ENCODE peak calls at places on chromosomes 13 and 19, in five cellular contexts. R is SK-N-SH, Z is ovary, I is OCI-LY7, A is astrocyte of the spinal cord. D is an unnamed sample.

GRCh38 chr19:9348253-9348652 is 14.6 kb upstream of the ZNF177 start:
- DNase-seq in R (no peak), Z (no peak), I (no peak), A (no peak), D (no peak)

GRCh38 chr19:290539-291521 is at the start of gene PLPP2:
- DNase-seq in R (peak), Z (no peak), I (no peak), A (peak), D (peak)

GRCh38 chr13:39281539-39282150 is 243.4 kb downstream of the NHLRC3 start:
- DNase-seq in R (no peak), Z (no peak), I (no peak), A (no peak), D (no peak)

GRCh38 chr13:33236021-33236420 is 49.5 kb downstream of the STARD13 start:
- DNase-seq in R (no peak), Z (no peak), I (no peak), A (peak), D (no peak)

GRCh38 chr13:39676315-39676876 is 20.9 kb downstream of the COG6 start:
- DNase-seq in R (peak), Z (no peak), I (peak), A (peak), D (peak)

GRCh38 chr13:78601124-78601885 is 2.0 kb downstream of the POU4F1 start:
- DNase-seq in R (peak), Z (no peak), I (no peak), A (no peak), D (peak)

GRCh38 chr19:511101-511841 is 4.0 kb downstream of the TPGS1 start:
- DNase-seq in R (no peak), Z (no peak), I (peak), A (peak), D (peak)

GRCh38 chr19:9727644-9728043 is 40.9 kb downstream of the ZNF846 start:
- DNase-seq in R (no peak), Z (no peak), I (no peak), A (no peak), D (no peak)

GRCh38 chr19:1884291-1884718 is 991 bp downstream of the ABHD17A start:
- DNase-seq in R (no peak), Z (no peak), I (peak), A (no peak), D (no peak)

GRCh38 chr13:27022571-27023311 is 148.9 kb downstream of the USP12 start:
- DNase-seq in R (no peak), Z (no peak), I (no peak), A (peak), D (no peak)

GRCh38 chr13:44293354-44293753 is 80.3 kb upstream of the SERP2 start:
- DNase-seq in R (no peak), Z (no peak), I (no peak), A (no peak), D (no peak)

GRCh38 chr19:54142166-54142780 is 4.7 kb downstream of the CNOT3 start:
- DNase-seq in R (no peak), Z (no peak), I (no peak), A (no peak), D (no peak)

GRCh38 chr13:46295531-46296464 is 84.1 kb downstream of the LRRC63 start:
- DNase-seq in R (no peak), Z (no peak), I (peak), A (peak), D (no peak)

GRCh38 chr19:44684892-44685847 is 13.8 kb upstream of the CEACAM16 start:
- DNase-seq in R (no peak), Z (no peak), I (no peak), A (peak), D (peak)

GRCh38 chr13:45812599-45813372 is 38.8 kb downstream of the SIAH3 start:
- DNase-seq in R (no peak), Z (no peak), I (no peak), A (no peak), D (no peak)

GRCh38 chr13:20703785-20704458 is 423 bp downstream of the IL17D start:
- DNase-seq in R (peak), Z (peak), I (peak), A (peak), D (peak)

GRCh38 chr19:2428756-2429711 is 1.6 kb upstream of the TIMM13 start:
- DNase-seq in R (no peak), Z (no peak), I (no peak), A (no peak), D (no peak)

GRCh38 chr19:49469828-49470614 is 4.0 kb upstream of the FLT3LG start:
- DNase-seq in R (no peak), Z (no peak), I (peak), A (no peak), D (no peak)

GRCh38 chr13:51534075-51534817 is 50.0 kb upstream of the WDFY2 start:
- DNase-seq in R (no peak), Z (no peak), I (no peak), A (no peak), D (no peak)

GRCh38 chr13:40485611-40486517 is 180.6 kb downstream of the FOXO1 start:
- DNase-seq in R (no peak), Z (no peak), I (peak), A (no peak), D (peak)

GRCh38 chr19:1944088-1944915 is 3.3 kb downstream of the CSNK1G2 start:
- DNase-seq in R (no peak), Z (no peak), I (no peak), A (no peak), D (no peak)

GRCh38 chr13:22287343-22287922 is 616.6 kb downstream of the FGF9 start:
- DNase-seq in R (no peak), Z (no peak), I (no peak), A (no peak), D (no peak)

GRCh38 chr19:29266603-29267002 is 53.7 kb upstream of the UQCRFS1 start:
- DNase-seq in R (no peak), Z (no peak), I (no peak), A (no peak), D (no peak)

GRCh38 chr13:90493667-90494066 is 853.8 kb upstream of the MIR17HG start:
- DNase-seq in R (no peak), Z (no peak), I (no peak), A (no peak), D (no peak)

GRCh38 chr19:18292810-18293641 is 11.6 kb upstream of the JUND start:
- DNase-seq in R (peak), Z (peak), I (peak), A (peak), D (peak)

GRCh38 chr13:97411894-97412460 is 22.0 kb upstream of the RAP2A start:
- DNase-seq in R (no peak), Z (no peak), I (no peak), A (no peak), D (no peak)

GRCh38 chr13:38674208-38674607 is 12.7 kb upstream of the FREM2 start:
- DNase-seq in R (no peak), Z (no peak), I (no peak), A (no peak), D (no peak)

GRCh38 chr19:48915757-48916156 is 15.6 kb downstream of the NUCB1 start:
- DNase-seq in R (no peak), Z (no peak), I (no peak), A (no peak), D (no peak)

GRCh38 chr13:33797622-33798021 is 20.3 kb upstream of the RFC3 start:
- DNase-seq in R (no peak), Z (no peak), I (no peak), A (peak), D (no peak)

GRCh38 chr19:10111405-10111811 is at the start of gene P2RY11:
- DNase-seq in R (peak), Z (no peak), I (no peak), A (no peak), D (no peak)

GRCh38 chr13:63110431-63110830 is 1694.8 kb upstream of the PCDH20 start:
- DNase-seq in R (no peak), Z (no peak), I (no peak), A (no peak), D (no peak)

GRCh38 chr13:113124211-113125025 is 1.8 kb downstream of the F10 start:
- DNase-seq in R (no peak), Z (peak), I (no peak), A (no peak), D (no peak)

GRCh38 chr13:113121183-113121927 is 1.2 kb upstream of the F10 start:
- DNase-seq in R (no peak), Z (no peak), I (no peak), A (no peak), D (no peak)

GRCh38 chr13:113121928-113122420 is 625 bp upstream of the F10 start:
- DNase-seq in R (peak), Z (peak), I (no peak), A (no peak), D (no peak)

GRCh38 chr13:113122571-113123225 is at the start of gene F10:
- DNase-seq in R (peak), Z (peak), I (no peak), A (peak), D (peak)

GRCh38 chr13:113123226-113124150 is 889 bp downstream of the F10 start:
- DNase-seq in R (peak), Z (peak), I (no peak), A (no peak), D (no peak)
- TF ChIP-seq CTCF in R (peak), Z (no peak), I (peak), A (peak), D (peak)

DNA sequence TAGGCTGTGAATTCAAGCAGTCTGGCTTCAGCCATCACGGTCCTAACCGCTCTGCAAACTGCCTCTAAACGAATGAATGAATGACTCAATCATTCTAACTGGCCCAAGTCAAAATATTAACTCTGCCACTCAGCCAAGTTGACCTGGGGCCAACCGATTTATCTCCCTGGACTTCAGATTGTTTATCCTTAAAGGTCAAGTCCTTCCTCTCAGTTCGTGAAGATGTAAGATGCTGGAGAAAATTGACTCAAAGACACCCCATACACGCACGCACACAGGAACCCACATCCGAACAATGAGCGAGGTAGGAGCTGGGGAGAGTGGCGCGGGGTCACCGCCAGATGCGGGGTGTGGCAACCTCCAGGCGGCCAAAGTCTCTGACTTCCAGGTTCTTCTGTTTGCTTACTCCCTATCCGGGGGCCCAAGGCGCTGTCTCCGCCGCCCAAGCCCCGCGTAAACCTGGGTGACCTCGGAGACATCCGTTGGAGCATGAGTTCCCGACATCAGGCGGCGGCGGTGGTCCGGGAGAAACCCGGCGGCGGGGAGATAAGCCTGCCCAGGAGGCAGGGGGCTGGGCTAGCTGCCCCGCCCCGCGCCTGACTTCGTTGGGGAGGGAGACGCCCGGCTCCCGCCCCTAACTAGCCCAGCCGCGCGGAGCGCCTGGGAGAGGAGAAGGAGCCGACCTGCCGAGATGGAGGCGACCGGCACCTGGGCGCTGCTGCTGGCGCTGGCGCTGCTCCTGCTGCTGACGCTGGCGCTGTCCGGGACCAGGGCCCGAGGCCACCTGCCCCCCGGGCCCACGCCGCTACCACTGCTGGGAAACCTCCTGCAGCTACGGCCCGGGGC is at the start of gene CYP2S1:
- DNase-seq in R (no peak), Z (no peak), I (no peak), A (no peak), D (peak)
- H3K4me3 ChIP-seq in R (peak), Z (no peak), I (no peak), A (peak), D (peak)

DNA sequence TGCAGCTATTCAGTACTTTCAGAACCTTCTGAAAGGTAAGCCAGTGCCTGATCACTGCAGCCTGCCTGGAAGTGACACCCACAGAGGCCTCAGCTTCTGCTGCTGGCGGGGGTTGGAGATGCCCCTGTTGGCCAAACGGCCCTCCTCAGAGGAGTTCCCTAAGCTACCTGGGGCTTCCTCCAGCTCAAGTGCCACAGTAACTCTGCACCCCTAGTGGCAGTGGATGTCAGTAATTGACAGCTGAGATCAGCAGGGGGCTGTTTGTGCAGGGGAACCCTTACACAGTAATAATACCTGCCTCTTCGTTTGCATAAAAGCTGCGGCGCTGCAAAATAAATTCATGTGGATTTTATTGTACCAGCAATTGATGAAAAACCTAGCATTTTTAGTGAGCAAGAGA is 28.9 kb downstream of the TDRD12 start:
- DNase-seq in R (peak), Z (no peak), I (peak), A (no peak), D (peak)
- TF ChIP-seq CTCF in R (no peak), Z (no peak), I (peak), A (peak), D (peak)

GRCh38 chr19:14786421-14786851 is 8.1 kb upstream of the ADGRE2 start:
- DNase-seq in R (peak), Z (no peak), I (peak), A (no peak), D (peak)

GRCh38 chr19:14782978-14783545 is 4.7 kb upstream of the ADGRE2 start:
- DNase-seq in R (no peak), Z (no peak), I (no peak), A (no peak), D (no peak)
- H3K4me3 ChIP-seq in R (no peak), Z (no peak), I (no peak), A (no peak), D (no peak)

GRCh38 chr19:4622695-4623421 is 16.5 kb upstream of the TNFAIP8L1 start:
- DNase-seq in R (peak), Z (no peak), I (no peak), A (no peak), D (no peak)
- TF ChIP-seq CTCF in R (peak), Z (no peak), I (no peak), A (no peak), D (peak)

DNA sequence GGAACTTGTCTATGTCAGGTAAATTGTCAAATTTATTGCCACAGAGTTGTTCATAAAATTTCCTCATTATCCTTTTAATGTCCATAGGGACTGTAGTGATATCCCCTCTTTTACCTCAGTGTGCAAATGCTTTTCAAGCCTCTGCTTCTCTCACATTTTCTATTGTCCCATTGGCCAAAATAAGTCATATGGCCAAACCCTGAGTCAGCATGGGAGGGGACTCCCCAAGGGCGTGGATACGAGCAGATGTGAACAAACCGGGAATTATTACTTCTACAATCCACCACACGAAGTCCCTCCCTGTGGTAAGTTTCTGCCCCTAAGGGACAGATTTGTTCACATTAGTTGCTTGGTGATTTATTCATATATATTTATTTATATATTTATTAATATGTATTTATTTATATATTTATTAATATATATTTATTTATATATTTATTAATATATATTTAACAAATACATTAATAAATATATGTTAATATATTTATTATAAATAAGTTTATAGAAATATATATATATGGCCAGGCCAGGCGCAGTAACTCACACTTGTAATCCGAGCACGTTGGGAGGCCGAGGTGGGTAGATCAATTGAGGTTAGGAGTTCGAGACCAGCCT is 20.1 kb upstream of the CAMSAP3 start:
- DNase-seq in R (no peak), Z (no peak), I (no peak), A (no peak), D (no peak)
- H3K4me3 ChIP-seq in R (no peak), Z (no peak), I (no peak), A (no peak), D (no peak)

GRCh38 chr13:93172109-93172508 is 54.5 kb upstream of the GPC6 start:
- DNase-seq in R (no peak), Z (no peak), I (no peak), A (no peak), D (peak)
- TF ChIP-seq CTCF in R (peak), Z (no peak), I (peak), A (peak), D (peak)